ENCODE peak calls at places on chromosomes 2 and 18, in eight cellular contexts. Q, V, K, X, Y, J, W and I are unnamed samples.

GRCh38 chr2:77458216-77458615 is 64.0 kb downstream of the LRRTM4 start:
- DNase-seq in Q (no peak), V (no peak), K (no peak), X (no peak), Y (no peak), J (no peak), W (no peak), I (no peak)

GRCh38 chr2:20093263-20094141 is 42.1 kb upstream of the LAPTM4A start:
- DNase-seq in Q (peak), V (peak), K (no peak), X (no peak), Y (peak), J (peak), W (no peak), I (peak)

GRCh38 chr2:176125215-176126054 is 2.9 kb downstream of the HOXD9 start:
- DNase-seq in Q (no peak), V (no peak), K (no peak), X (no peak), Y (no peak), J (no peak), W (no peak), I (peak)

GRCh38 chr2:72915907-72916742 is 1.2 kb upstream of the EMX1 start:
- DNase-seq in Q (peak), V (no peak), K (no peak), X (peak), Y (peak), J (peak), W (no peak), I (peak)

GRCh38 chr2:240434728-240435456 is 571 bp upstream of the GPC1 start:
- DNase-seq in Q (peak), V (peak), K (peak), X (peak), Y (peak), J (peak), W (no peak), I (peak)

GRCh38 chr2:8337321-8337720 is 344.5 kb upstream of the ID2 start:
- DNase-seq in Q (no peak), V (no peak), K (no peak), X (no peak), Y (no peak), J (no peak), W (no peak), I (no peak)

GRCh38 chr2:101508636-101509035 is 33.7 kb upstream of the RFX8 start:
- DNase-seq in Q (no peak), V (no peak), K (no peak), X (no peak), Y (no peak), J (no peak), W (no peak), I (no peak)

GRCh38 chr18:49321800-49322461 is 138.5 kb downstream of the DYM start:
- DNase-seq in Q (no peak), V (no peak), K (no peak), X (no peak), Y (no peak), J (no peak), W (no peak), I (no peak)

GRCh38 chr18:61988100-61988499 is 95.3 kb upstream of the RNF152 start:
- DNase-seq in Q (no peak), V (no peak), K (no peak), X (no peak), Y (no peak), J (no peak), W (no peak), I (no peak)

GRCh38 chr2:232981767-232982360 is 31.2 kb downstream of the NGEF start:
- DNase-seq in Q (no peak), V (no peak), K (no peak), X (no peak), Y (no peak), J (peak), W (no peak), I (no peak)
- TF ChIP-seq CTCF in Q (no peak), V (peak), K (no peak), X (peak), Y (no peak), J (peak), W (peak), I (no peak)

GRCh38 chr2:195861821-195862220 is 204.8 kb downstream of the SLC39A10 start:
- DNase-seq in Q (no peak), V (no peak), K (no peak), X (no peak), Y (no peak), J (no peak), W (no peak), I (no peak)
- TF ChIP-seq REST in Q (no peak), V (no peak), K (no peak), X (no peak), Y (no peak), J (no peak), W (no peak), I (no peak)

GRCh38 chr2:235737840-235738239 is 244.0 kb downstream of the AGAP1 start:
- DNase-seq in Q (no peak), V (no peak), K (no peak), X (no peak), Y (no peak), J (no peak), W (no peak), I (no peak)

GRCh38 chr2:235737396-235737795 is 243.6 kb downstream of the AGAP1 start:
- DNase-seq in Q (no peak), V (no peak), K (no peak), X (no peak), Y (no peak), J (no peak), W (no peak), I (no peak)

GRCh38 chr2:235739704-235740415 is 246.0 kb downstream of the AGAP1 start:
- DNase-seq in Q (no peak), V (no peak), K (no peak), X (no peak), Y (no peak), J (no peak), W (no peak), I (no peak)

GRCh38 chr2:235744161-235744560 is 250.3 kb downstream of the AGAP1 start:
- DNase-seq in Q (no peak), V (no peak), K (no peak), X (no peak), Y (no peak), J (no peak), W (no peak), I (no peak)

GRCh38 chr2:235740821-235741220 is 247.0 kb downstream of the AGAP1 start:
- DNase-seq in Q (peak), V (no peak), K (no peak), X (peak), Y (peak), J (peak), W (no peak), I (peak)
- TF ChIP-seq CTCF in Q (peak), V (peak), K (no peak), X (no peak), Y (peak), J (peak), W (peak), I (peak)

DNA sequence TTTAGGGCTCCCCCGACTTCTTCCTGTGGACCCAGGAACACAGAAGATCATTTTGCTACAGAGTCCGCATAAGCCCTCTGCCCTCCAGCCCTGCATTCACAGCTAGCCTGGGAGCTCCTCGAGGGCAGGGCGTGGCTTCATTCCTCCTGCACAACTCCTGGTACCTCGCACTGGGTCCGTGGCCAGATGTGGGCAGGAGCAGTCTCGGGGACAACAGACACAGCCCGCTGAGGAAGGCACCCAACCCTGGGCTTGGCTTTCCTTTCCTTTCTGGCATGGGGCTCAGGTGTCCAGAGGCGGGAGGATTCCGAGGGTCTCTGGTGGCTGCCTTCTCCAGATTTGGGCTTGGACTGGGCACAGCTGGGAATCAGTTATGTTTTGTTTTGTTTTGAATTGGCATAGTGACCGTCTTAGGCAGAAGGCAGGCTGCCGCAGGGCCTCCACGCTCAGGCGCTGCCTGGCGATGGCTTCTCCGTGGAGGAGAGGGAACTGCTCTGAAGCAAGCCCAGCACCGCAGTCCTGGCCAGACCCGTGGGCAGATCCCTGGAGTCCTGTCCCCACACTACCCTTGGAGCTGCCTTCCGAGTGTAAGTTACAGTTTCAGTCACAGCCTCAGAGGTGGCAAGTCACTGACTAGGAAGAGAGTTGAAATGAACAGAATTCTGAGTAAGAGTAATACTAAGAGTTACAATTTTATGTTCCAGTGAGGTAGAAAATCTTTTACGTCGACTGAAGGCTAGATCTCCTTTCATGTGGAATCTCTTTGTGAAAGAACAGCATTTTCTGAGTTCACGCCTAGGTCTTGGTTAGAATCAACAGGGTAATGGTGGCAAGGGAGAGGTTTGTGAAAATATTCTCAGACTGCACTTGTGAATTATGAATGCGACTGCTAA is 47.9 kb downstream of the LDLRAD4 start:
- DNase-seq in Q (no peak), V (no peak), K (no peak), X (no peak), Y (no peak), J (no peak), W (no peak), I (no peak)
- TF ChIP-seq REST in Q (no peak), V (no peak), K (no peak), X (no peak), Y (no peak), J (no peak), W (no peak), I (no peak)

GRCh38 chr2:74416721-74417120 is 4.7 kb downstream of the C2orf81 start:
- DNase-seq in Q (no peak), V (no peak), K (no peak), X (no peak), Y (peak), J (no peak), W (no peak), I (no peak)
- TF ChIP-seq CTCF in Q (no peak), V (no peak), K (no peak), X (peak), Y (peak), J (no peak), W (no peak), I (no peak)

GRCh38 chr2:106570316-106570715 is 83.2 kb downstream of the CD8B2 start:
- DNase-seq in Q (no peak), V (no peak), K (no peak), X (no peak), Y (no peak), J (no peak), W (no peak), I (no peak)
- TF ChIP-seq REST in Q (no peak), V (no peak), K (no peak), X (no peak), Y (no peak), J (no peak), W (no peak), I (no peak)

GRCh38 chr2:9345997-9346396 is 77.3 kb downstream of the ITGB1BP1 start:
- DNase-seq in Q (no peak), V (no peak), K (no peak), X (no peak), Y (no peak), J (no peak), W (no peak), I (no peak)

GRCh38 chr2:9345343-9345742 is 78.0 kb downstream of the ITGB1BP1 start:
- DNase-seq in Q (no peak), V (no peak), K (no peak), X (no peak), Y (no peak), J (no peak), W (no peak), I (no peak)

GRCh38 chr2:9346885-9347284 is 76.4 kb downstream of the ITGB1BP1 start:
- DNase-seq in Q (no peak), V (no peak), K (no peak), X (no peak), Y (no peak), J (no peak), W (no peak), I (no peak)

GRCh38 chr2:9344434-9344833 is 78.9 kb downstream of the ITGB1BP1 start:
- DNase-seq in Q (no peak), V (no peak), K (no peak), X (no peak), Y (no peak), J (no peak), W (no peak), I (no peak)

DNA sequence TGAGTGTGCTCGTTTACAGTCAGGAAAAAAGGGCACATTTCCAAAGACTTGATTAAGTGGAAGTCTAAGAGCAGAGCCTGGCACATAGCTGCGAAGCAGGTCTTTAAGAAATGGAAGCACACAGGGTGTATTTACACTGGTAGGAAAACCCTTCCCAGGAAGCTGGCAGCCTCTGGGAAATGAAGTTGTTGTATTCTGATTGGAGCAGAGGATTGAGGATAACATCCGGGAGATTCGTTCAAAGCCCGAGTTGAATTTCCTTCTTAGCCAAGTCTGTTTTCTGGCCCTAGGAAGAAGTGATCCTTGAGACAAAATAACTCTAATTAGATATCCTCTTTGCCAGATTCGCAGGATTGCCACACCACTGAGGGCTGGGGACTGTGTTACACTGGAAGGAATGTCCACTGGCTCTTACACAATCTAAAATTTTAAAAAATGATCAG is 75.9 kb downstream of the ITGB1BP1 start:
- DNase-seq in Q (no peak), V (no peak), K (no peak), X (no peak), Y (no peak), J (no peak), W (no peak), I (no peak)
- TF ChIP-seq CTCF in Q (no peak), V (no peak), K (no peak), X (no peak), Y (no peak), J (no peak), W (no peak), I (no peak)

GRCh38 chr2:98463551-98463971 is 18.9 kb downstream of the INPP4A start:
- DNase-seq in Q (no peak), V (no peak), K (no peak), X (no peak), Y (no peak), J (no peak), W (no peak), I (peak)
- TF ChIP-seq REST in Q (no peak), V (no peak), K (no peak), X (no peak), Y (no peak), J (no peak), W (no peak), I (no peak)

GRCh38 chr18:6886931-6887330 is 157.4 kb downstream of the ARHGAP28 start:
- DNase-seq in Q (no peak), V (no peak), K (no peak), X (no peak), Y (no peak), J (no peak), W (no peak), I (no peak)

GRCh38 chr18:6881034-6881800 is 151.7 kb downstream of the ARHGAP28 start:
- DNase-seq in Q (no peak), V (no peak), K (no peak), X (no peak), Y (no peak), J (no peak), W (no peak), I (no peak)

GRCh38 chr18:6879508-6880195 is 150.1 kb downstream of the ARHGAP28 start:
- DNase-seq in Q (no peak), V (no peak), K (no peak), X (no peak), Y (no peak), J (no peak), W (no peak), I (peak)

GRCh38 chr18:6885992-6886823 is 156.7 kb downstream of the ARHGAP28 start:
- DNase-seq in Q (peak), V (no peak), K (peak), X (peak), Y (peak), J (peak), W (peak), I (peak)

DNA sequence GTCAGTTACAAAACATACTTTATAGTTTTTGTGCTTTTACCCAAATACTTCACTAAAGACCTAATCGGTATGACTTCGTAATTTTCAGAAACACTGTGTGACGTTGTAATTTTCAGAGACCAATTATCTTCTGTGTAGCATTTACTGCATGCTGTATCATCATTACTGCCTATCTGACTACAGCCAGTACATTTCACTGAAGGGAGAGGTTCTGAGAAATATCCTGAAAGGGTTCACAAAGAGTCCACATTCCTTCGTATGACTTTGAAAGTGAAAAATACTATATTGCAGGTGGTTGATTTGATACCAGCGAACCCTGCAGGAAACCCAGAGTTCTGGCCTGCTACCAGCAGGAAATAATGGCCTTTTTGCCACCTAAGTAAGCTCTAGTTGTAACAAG is 155.4 kb downstream of the ARHGAP28 start:
- DNase-seq in Q (no peak), V (no peak), K (no peak), X (no peak), Y (no peak), J (no peak), W (no peak), I (no peak)
- TF ChIP-seq CTCF in Q (no peak), V (no peak), K (no peak), X (peak), Y (no peak), J (no peak), W (no peak), I (no peak)

GRCh38 chr2:31429759-31430438 is 15.4 kb upstream of the XDH start:
- DNase-seq in Q (no peak), V (peak), K (no peak), X (no peak), Y (no peak), J (no peak), W (no peak), I (no peak)
- TF ChIP-seq REST in Q (no peak), V (no peak), K (no peak), X (no peak), Y (no peak), J (no peak), W (no peak), I (no peak)